ENCODE peak calls at places on chromosomes 6 and 20, in four cellular contexts. One of them, this sample, is unnamed.
A peak's percentile ranks its signal among the peaks of the same experiment; 100 is the strongest.

GRCh38 chr6:37889015-37889885 is 69.7 kb downstream of the ZFAND3 start:
- DNase-seq in activated CD4-positive, alpha-beta T cell treated with anti-CD3 and anti-CD28 coated beads, Interleukin-2, amount 50 U/mL, for 1 hour: no peak
- DNase-seq in germinal center: no peak
- DNase-seq in HepG2: no peak
- DNase-seq in this sample: no peak

GRCh38 chr6:157269261-157269794 is 54.0 kb downstream of the TMEM242 start:
- DNase-seq in activated CD4-positive, alpha-beta T cell treated with anti-CD3 and anti-CD28 coated beads, Interleukin-2, amount 50 U/mL, for 1 hour: no peak
- DNase-seq in germinal center: no peak
- DNase-seq in HepG2: no peak
- DNase-seq in this sample: no peak

GRCh38 chr6:47362857-47363461 is 53.3 kb upstream of the TNFRSF21 start:
- DNase-seq in activated CD4-positive, alpha-beta T cell treated with anti-CD3 and anti-CD28 coated beads, Interleukin-2, amount 50 U/mL, for 1 hour: no peak
- DNase-seq in germinal center: no peak
- DNase-seq in HepG2: peak; percentile 90
- DNase-seq in this sample: peak; percentile 29

GRCh38 chr6:156662025-156662445 is 115.1 kb upstream of the ARID1B start:
- DNase-seq in activated CD4-positive, alpha-beta T cell treated with anti-CD3 and anti-CD28 coated beads, Interleukin-2, amount 50 U/mL, for 1 hour: no peak
- DNase-seq in germinal center: no peak
- DNase-seq in HepG2: peak; percentile 50
- DNase-seq in this sample: peak; percentile 88

GRCh38 chr20:35312348-35312747 is 20.1 kb upstream of the FAM83C start:
- DNase-seq in activated CD4-positive, alpha-beta T cell treated with anti-CD3 and anti-CD28 coated beads, Interleukin-2, amount 50 U/mL, for 1 hour: no peak
- DNase-seq in germinal center: no peak
- DNase-seq in HepG2: peak; percentile 54
- DNase-seq in this sample: no peak

GRCh38 chr20:38843346-38843745 is 37.8 kb downstream of the PPP1R16B start:
- DNase-seq in activated CD4-positive, alpha-beta T cell treated with anti-CD3 and anti-CD28 coated beads, Interleukin-2, amount 50 U/mL, for 1 hour: no peak
- DNase-seq in germinal center: no peak
- DNase-seq in HepG2: no peak
- DNase-seq in this sample: no peak

GRCh38 chr6:13711726-13712484 is at the start of gene RANBP9:
- DNase-seq in activated CD4-positive, alpha-beta T cell treated with anti-CD3 and anti-CD28 coated beads, Interleukin-2, amount 50 U/mL, for 1 hour: peak; percentile 82
- DNase-seq in germinal center: peak; percentile 89
- DNase-seq in HepG2: peak; percentile 84
- DNase-seq in this sample: peak; percentile 72

GRCh38 chr6:116278853-116279231 is 888 bp downstream of the TSPYL1 start:
- DNase-seq in activated CD4-positive, alpha-beta T cell treated with anti-CD3 and anti-CD28 coated beads, Interleukin-2, amount 50 U/mL, for 1 hour: peak; percentile 9
- DNase-seq in germinal center: no peak
- DNase-seq in HepG2: peak; percentile 15
- DNase-seq in this sample: no peak

GRCh38 chr20:46438156-46438750 is 31.8 kb upstream of the ELMO2 start:
- DNase-seq in activated CD4-positive, alpha-beta T cell treated with anti-CD3 and anti-CD28 coated beads, Interleukin-2, amount 50 U/mL, for 1 hour: peak; percentile 5
- DNase-seq in germinal center: peak; percentile 30
- DNase-seq in HepG2: peak; percentile 50
- DNase-seq in this sample: peak; percentile 49

GRCh38 chr6:5036309-5036708 is 32.5 kb upstream of the RPP40 start:
- DNase-seq in activated CD4-positive, alpha-beta T cell treated with anti-CD3 and anti-CD28 coated beads, Interleukin-2, amount 50 U/mL, for 1 hour: no peak
- DNase-seq in germinal center: no peak
- DNase-seq in HepG2: peak; percentile 64
- DNase-seq in this sample: peak; percentile 21

GRCh38 chr20:21089421-21089820 is 16.7 kb downstream of the LINC00237 start:
- DNase-seq in activated CD4-positive, alpha-beta T cell treated with anti-CD3 and anti-CD28 coated beads, Interleukin-2, amount 50 U/mL, for 1 hour: no peak
- DNase-seq in germinal center: no peak
- DNase-seq in HepG2: peak; percentile 63
- DNase-seq in this sample: no peak

GRCh38 chr6:79946773-79947190 is 571 bp downstream of the ELOVL4 start:
- DNase-seq in activated CD4-positive, alpha-beta T cell treated with anti-CD3 and anti-CD28 coated beads, Interleukin-2, amount 50 U/mL, for 1 hour: peak; percentile 2
- DNase-seq in germinal center: peak; percentile 19
- DNase-seq in HepG2: no peak
- DNase-seq in this sample: peak; percentile 31

GRCh38 chr6:155509743-155510475 is 54.3 kb upstream of the NOX3 start:
- DNase-seq in activated CD4-positive, alpha-beta T cell treated with anti-CD3 and anti-CD28 coated beads, Interleukin-2, amount 50 U/mL, for 1 hour: no peak
- DNase-seq in germinal center: no peak
- DNase-seq in HepG2: no peak
- DNase-seq in this sample: no peak

GRCh38 chr6:150471276-150471675 is 102.5 kb downstream of the IYD start:
- DNase-seq in activated CD4-positive, alpha-beta T cell treated with anti-CD3 and anti-CD28 coated beads, Interleukin-2, amount 50 U/mL, for 1 hour: no peak
- DNase-seq in germinal center: no peak
- DNase-seq in HepG2: no peak
- DNase-seq in this sample: no peak

GRCh38 chr6:102717737-102718427 is 1324.4 kb downstream of the GRIK2 start:
- DNase-seq in activated CD4-positive, alpha-beta T cell treated with anti-CD3 and anti-CD28 coated beads, Interleukin-2, amount 50 U/mL, for 1 hour: no peak
- DNase-seq in germinal center: no peak
- DNase-seq in HepG2: no peak
- DNase-seq in this sample: no peak

GRCh38 chr6:45514454-45514853 is 136.7 kb upstream of the SUPT3H start:
- DNase-seq in activated CD4-positive, alpha-beta T cell treated with anti-CD3 and anti-CD28 coated beads, Interleukin-2, amount 50 U/mL, for 1 hour: no peak
- DNase-seq in germinal center: no peak
- DNase-seq in HepG2: no peak
- DNase-seq in this sample: no peak

GRCh38 chr6:43311681-43312080 is 3.1 kb upstream of the CRIP3 start:
- DNase-seq in activated CD4-positive, alpha-beta T cell treated with anti-CD3 and anti-CD28 coated beads, Interleukin-2, amount 50 U/mL, for 1 hour: no peak
- DNase-seq in germinal center: no peak
- DNase-seq in HepG2: no peak
- DNase-seq in this sample: no peak

GRCh38 chr20:62366370-62367135 is 559 bp downstream of the LAMA5 start:
- DNase-seq in activated CD4-positive, alpha-beta T cell treated with anti-CD3 and anti-CD28 coated beads, Interleukin-2, amount 50 U/mL, for 1 hour: no peak
- DNase-seq in germinal center: peak; percentile 65
- DNase-seq in HepG2: peak; percentile 61
- DNase-seq in this sample: peak; percentile 91

GRCh38 chr6:14082287-14082686 is 35.3 kb upstream of the CD83 start:
- DNase-seq in activated CD4-positive, alpha-beta T cell treated with anti-CD3 and anti-CD28 coated beads, Interleukin-2, amount 50 U/mL, for 1 hour: no peak
- DNase-seq in germinal center: no peak
- DNase-seq in HepG2: no peak
- DNase-seq in this sample: no peak

GRCh38 chr6:35253249-35253648 is 6.3 kb upstream of the ZNF76 start:
- DNase-seq in activated CD4-positive, alpha-beta T cell treated with anti-CD3 and anti-CD28 coated beads, Interleukin-2, amount 50 U/mL, for 1 hour: no peak
- DNase-seq in germinal center: no peak
- DNase-seq in HepG2: no peak
- DNase-seq in this sample: no peak

GRCh38 chr6:47109281-47109680 is 67.1 kb upstream of the ADGRF1 start:
- DNase-seq in activated CD4-positive, alpha-beta T cell treated with anti-CD3 and anti-CD28 coated beads, Interleukin-2, amount 50 U/mL, for 1 hour: no peak
- DNase-seq in germinal center: no peak
- DNase-seq in HepG2: no peak
- DNase-seq in this sample: no peak

This sample was measured in HuH-7.